ENCODE peak calls at places on chromosomes 7 and 10, in six cellular contexts. Z is psoas muscle, E is lower lobe of right lung, K is endodermal cell, W is HL-60, D is Caco-2. O is an unnamed sample.

GRCh38 chr10:17276756-17277424 is 48.8 kb downstream of the VIM start:
- DNase-seq in Z (no peak), K (peak), D (no peak), W (no peak), E (no peak), O (no peak)

GRCh38 chr7:101235050-101235449 is 2.6 kb downstream of the CLDN15 start:
- DNase-seq in Z (no peak), E (no peak), D (no peak), K (peak), W (no peak), O (no peak)

GRCh38 chr7:94183289-94183749 is 179.2 kb upstream of the BET1 start:
- DNase-seq in E (peak), K (no peak), D (peak), W (no peak), Z (peak), O (no peak)

GRCh38 chr10:93124580-93125318 is 51.1 kb downstream of the CYP26A1 start:
- DNase-seq in D (peak), Z (no peak), E (no peak), K (no peak), W (peak), O (no peak)

GRCh38 chr10:80518143-80518806 is 19.4 kb upstream of the SH2D4B start:
- DNase-seq in Z (no peak), E (no peak), K (no peak), W (no peak), D (no peak), O (no peak)

GRCh38 chr10:5480162-5480931 is 19.0 kb downstream of the CALML5 start:
- DNase-seq in E (no peak), W (no peak), Z (no peak), K (peak), D (no peak), O (no peak)

GRCh38 chr10:119370972-119371703 is 163.8 kb downstream of the GRK5 start:
- DNase-seq in Z (peak), D (no peak), K (no peak), E (no peak), W (no peak), O (no peak)

GRCh38 chr10:125977206-125977605 is 80.8 kb downstream of the FANK1 start:
- DNase-seq in W (peak), D (no peak), Z (no peak), K (peak), E (no peak), O (no peak)

GRCh38 chr10:80700252-80700651 is 162.6 kb downstream of the SH2D4B start:
- DNase-seq in K (no peak), Z (no peak), E (no peak), W (no peak), D (no peak), O (no peak)

GRCh38 chr7:96679886-96680285 is 29.8 kb downstream of the SEM1 start:
- DNase-seq in D (no peak), Z (no peak), E (no peak), W (no peak), K (no peak), O (no peak)

GRCh38 chr10:81838950-81839349 is 36.0 kb upstream of the NRG3 start:
- DNase-seq in K (peak), W (no peak), Z (no peak), E (no peak), D (no peak), O (no peak)

GRCh38 chr10:109618748-109619147 is 304.6 kb downstream of the XPNPEP1 start:
- DNase-seq in Z (no peak), D (no peak), K (no peak), E (no peak), W (no peak), O (no peak)

GRCh38 chr7:38102486-38102885 is 75.6 kb upstream of the STARD3NL start:
- DNase-seq in E (no peak), D (no peak), K (no peak), Z (no peak), W (no peak), O (no peak)

GRCh38 chr10:35079763-35080162 is 10.4 kb downstream of the CUL2 start:
- DNase-seq in W (no peak), K (no peak), D (no peak), E (no peak), Z (no peak), O (no peak)

GRCh38 chr10:23522345-23522744 is 83.5 kb downstream of the OTUD1 start:
- DNase-seq in K (no peak), E (no peak), D (no peak), Z (no peak), W (no peak), O (no peak)

DNA sequence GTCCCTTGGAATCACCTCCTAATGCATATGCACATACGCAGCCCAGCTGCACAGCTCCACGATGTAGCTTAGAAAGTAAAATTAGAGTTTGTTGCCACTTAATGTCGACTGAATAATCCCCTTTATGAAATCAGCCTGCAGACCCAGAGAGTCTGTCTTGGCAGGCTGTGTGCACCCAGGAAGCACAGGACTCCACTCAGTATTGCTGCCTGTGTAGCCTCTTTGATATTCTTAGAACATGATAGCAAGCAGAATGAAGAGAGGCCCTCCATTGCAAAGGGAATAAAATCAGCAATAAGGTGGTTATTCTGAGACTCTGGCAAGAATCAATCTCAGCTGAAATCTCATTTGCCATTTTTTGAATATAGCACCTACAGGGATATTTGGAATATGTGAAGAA is 1.7 kb downstream of the NPSR1 start:
- DNase-seq in W (no peak), K (no peak), Z (no peak), D (no peak), E (no peak), O (no peak)
- TF ChIP-seq CTCF in W (no peak), K (no peak), Z (no peak), D (no peak), E (no peak), O (no peak)

GRCh38 chr10:103605359-103606156 is 112.1 kb downstream of the NEURL1 start:
- DNase-seq in W (peak), K (peak), D (no peak), Z (peak), E (peak), O (peak)
- TF ChIP-seq CTCF in W (peak), K (peak), D (peak), Z (peak), E (peak), O (no peak)

GRCh38 chr7:90563286-90563685 is 32.8 kb upstream of the CDK14 start:
- DNase-seq in Z (no peak), E (no peak), W (no peak), K (no peak), D (no peak), O (no peak)
- TF ChIP-seq CTCF in Z (no peak), E (no peak), W (no peak), K (no peak), D (no peak), O (no peak)

DNA sequence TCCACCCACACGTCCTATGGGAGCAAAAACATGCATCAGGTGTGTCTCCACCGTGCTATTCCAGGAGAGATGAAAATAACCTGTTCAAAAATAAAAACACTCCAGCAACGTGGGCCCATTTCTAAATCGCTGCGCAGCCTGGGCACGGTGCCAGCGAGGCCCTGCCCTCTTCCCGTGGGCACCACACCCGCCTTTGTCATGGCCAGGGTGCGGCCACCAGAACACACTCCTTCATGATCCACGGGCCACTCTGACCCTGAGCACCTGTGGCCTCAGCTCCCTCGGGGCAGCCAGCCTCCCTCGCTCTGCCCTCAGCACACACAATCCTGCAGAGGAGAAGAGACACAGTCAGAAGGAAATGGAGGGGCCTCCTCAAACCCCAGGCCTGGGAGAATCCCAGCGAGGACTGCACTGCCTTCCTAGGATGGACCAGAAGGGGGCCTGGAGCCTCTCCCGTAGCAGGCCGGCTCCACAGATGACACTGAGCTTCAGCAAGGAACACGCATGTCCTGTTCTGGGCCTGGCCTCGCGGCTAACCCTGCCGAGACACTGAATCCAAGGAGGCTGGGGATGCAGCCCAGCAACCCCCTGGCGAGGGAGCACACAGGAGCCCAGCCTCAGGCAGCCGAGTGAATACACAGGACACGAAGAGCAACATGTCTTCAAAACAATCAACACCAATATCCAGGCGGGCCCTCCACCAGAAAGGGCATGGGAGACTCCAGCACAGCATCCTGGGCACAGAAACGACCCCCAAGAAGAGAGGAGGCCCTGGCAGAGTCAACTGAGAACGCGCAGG is 169.0 kb downstream of the MAD1L1 start:
- DNase-seq in W (no peak), D (no peak), Z (no peak), E (peak), K (no peak), O (no peak)
- TF ChIP-seq CTCF in W (no peak), D (no peak), Z (peak), E (peak), K (peak), O (no peak)

GRCh38 chr10:132252412-132252811 is 55.3 kb downstream of the STK32C start:
- DNase-seq in D (no peak), Z (no peak), K (no peak), E (no peak), W (no peak), O (no peak)
- TF ChIP-seq CTCF in D (no peak), Z (no peak), K (peak), E (no peak), W (no peak), O (no peak)

O was measured in omental fat pad.